ENCODE peak calls at places on chromosomes 12 and 14, in six cellular contexts. B, F, A, M, P and L are unnamed samples. For H3K27me3 and H3K4me1, the result is how much of the 10 kb centered on the place peaks cover.

GRCh38 chr12:108616941-108617858 is 16.5 kb downstream of the SELPLG start:
- DNase-seq in B (no peak), F (no peak), A (no peak), M (peak), P (peak), L (no peak)

GRCh38 chr12:5335059-5335458 is 96.8 kb upstream of the NTF3 start:
- DNase-seq in B (no peak), F (no peak), A (no peak), M (no peak), P (no peak), L (no peak)

GRCh38 chr14:34211732-34212131 is 250.3 kb downstream of the SPTSSA start:
- DNase-seq in B (no peak), F (no peak), A (no peak), M (no peak), P (no peak), L (peak)

GRCh38 chr14:55212611-55213010 is 21.2 kb upstream of the DLGAP5 start:
- DNase-seq in B (no peak), F (no peak), A (no peak), M (no peak), P (no peak), L (peak)

GRCh38 chr12:122244565-122245371 is 18.9 kb upstream of the DIABLO start:
- DNase-seq in B (no peak), F (no peak), A (no peak), M (peak), P (peak), L (no peak)

GRCh38 chr12:98332626-98333025 is 182.8 kb upstream of the TMPO start:
- DNase-seq in B (no peak), F (no peak), A (no peak), M (no peak), P (no peak), L (no peak)

GRCh38 chr12:78181544-78182162 is 351.0 kb downstream of the NAV3 start:
- DNase-seq in B (no peak), F (no peak), A (peak), M (no peak), P (no peak), L (no peak)

GRCh38 chr14:34250959-34251358 is 211.1 kb downstream of the SPTSSA start:
- DNase-seq in B (no peak), F (no peak), A (no peak), M (no peak), P (no peak), L (no peak)

GRCh38 chr14:100434911-100435455 is 111.8 kb downstream of the SLC25A47 start:
- DNase-seq in B (no peak), F (peak), A (peak), M (no peak), P (no peak), L (no peak)

GRCh38 chr12:113479578-113480335 is 8.1 kb upstream of the LHX5 start:
- DNase-seq in B (no peak), F (no peak), A (peak), M (peak), P (no peak), L (peak)

GRCh38 chr12:113479193-113479577 is 7.5 kb upstream of the LHX5 start:
- DNase-seq in B (no peak), F (no peak), A (peak), M (no peak), P (no peak), L (no peak)

GRCh38 chr12:113480336-113480688 is 8.6 kb upstream of the LHX5 start:
- DNase-seq in B (no peak), F (no peak), A (no peak), M (no peak), P (no peak), L (no peak)

GRCh38 chr12:113485330-113485729 is 13.7 kb upstream of the LHX5 start:
- DNase-seq in B (no peak), F (no peak), A (peak), M (no peak), P (no peak), L (no peak)

GRCh38 chr12:113482334-113482733 is 10.7 kb upstream of the LHX5 start:
- DNase-seq in B (no peak), F (no peak), A (peak), M (no peak), P (no peak), L (no peak)
- H3K27me3 ChIP-seq in B (under half), F (half or more), A (half or more), M (under half), P (under half), L (half or more)

DNA sequence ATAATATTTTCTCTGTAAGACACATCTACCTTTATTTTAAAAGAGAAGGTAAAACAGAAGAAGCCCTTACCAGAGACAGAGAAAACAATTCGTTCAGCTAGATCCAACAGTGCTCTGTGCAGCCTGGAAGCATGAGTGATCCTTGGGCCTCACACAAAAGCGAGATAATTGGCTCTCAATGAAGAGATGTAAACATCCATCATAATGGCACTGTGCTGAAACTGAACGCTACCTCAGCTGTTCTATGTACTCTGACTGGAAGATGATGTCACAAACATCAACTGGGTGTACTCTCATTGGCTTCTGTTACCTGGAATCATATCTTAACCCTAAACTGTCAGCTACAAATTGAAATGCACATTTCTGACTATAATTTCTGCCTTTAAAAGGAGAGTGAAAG is at the start of gene MGAT4C:
- DNase-seq in B (no peak), F (no peak), A (no peak), M (no peak), P (no peak), L (no peak)
- H3K27ac ChIP-seq in B (no peak), F (no peak), A (no peak), M (no peak), P (no peak), L (no peak)

DNA sequence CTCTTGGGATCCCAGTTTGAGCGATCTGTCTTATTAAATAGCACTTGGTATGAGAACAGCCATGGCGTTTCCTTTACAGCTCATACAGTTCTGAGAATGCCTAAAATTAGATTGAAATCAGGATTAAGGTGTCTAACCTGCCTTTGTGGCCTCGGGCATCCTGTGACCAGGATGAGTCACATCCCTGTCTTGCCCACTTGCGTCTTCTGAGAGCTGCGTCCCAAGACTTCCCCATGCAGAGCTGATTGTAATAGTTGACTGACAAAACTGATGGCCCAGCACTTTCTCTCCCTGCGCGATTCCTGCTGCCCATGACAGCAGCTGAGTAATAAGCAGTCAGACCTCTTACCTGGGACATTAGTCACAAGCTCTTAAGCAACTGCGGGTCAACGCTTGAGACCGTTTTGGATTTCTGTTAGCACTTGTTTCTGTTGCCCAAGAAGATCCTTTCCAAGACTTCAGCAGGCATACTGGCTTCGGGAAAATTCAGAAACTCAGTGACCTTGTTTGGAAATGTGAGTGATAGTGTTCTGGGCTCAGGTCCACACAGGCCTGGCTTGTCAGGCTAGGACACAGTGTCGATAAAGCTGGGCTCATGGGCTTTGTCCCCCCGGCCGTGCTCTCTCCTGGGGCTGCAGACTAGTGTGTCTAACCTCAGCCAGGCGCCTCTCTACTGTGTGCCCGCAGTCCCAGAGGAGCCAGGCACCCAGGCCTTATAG is 169.9 kb upstream of the HIF1A start:
- DNase-seq in B (peak), F (peak), A (peak), M (peak), P (no peak), L (peak)
- H3K4me1 ChIP-seq in B (under half), F (under half), A (under half), M (half or more), P (half or more), L (under half)

GRCh38 chr12:54014315-54015209 is 5.8 kb downstream of the HOXC8 start:
- DNase-seq in B (no peak), F (no peak), A (peak), M (no peak), P (no peak), L (no peak)
- H3K27me3 ChIP-seq in B (under half), F (half or more), A (half or more), M (half or more), P (half or more), L (under half)

DNA sequence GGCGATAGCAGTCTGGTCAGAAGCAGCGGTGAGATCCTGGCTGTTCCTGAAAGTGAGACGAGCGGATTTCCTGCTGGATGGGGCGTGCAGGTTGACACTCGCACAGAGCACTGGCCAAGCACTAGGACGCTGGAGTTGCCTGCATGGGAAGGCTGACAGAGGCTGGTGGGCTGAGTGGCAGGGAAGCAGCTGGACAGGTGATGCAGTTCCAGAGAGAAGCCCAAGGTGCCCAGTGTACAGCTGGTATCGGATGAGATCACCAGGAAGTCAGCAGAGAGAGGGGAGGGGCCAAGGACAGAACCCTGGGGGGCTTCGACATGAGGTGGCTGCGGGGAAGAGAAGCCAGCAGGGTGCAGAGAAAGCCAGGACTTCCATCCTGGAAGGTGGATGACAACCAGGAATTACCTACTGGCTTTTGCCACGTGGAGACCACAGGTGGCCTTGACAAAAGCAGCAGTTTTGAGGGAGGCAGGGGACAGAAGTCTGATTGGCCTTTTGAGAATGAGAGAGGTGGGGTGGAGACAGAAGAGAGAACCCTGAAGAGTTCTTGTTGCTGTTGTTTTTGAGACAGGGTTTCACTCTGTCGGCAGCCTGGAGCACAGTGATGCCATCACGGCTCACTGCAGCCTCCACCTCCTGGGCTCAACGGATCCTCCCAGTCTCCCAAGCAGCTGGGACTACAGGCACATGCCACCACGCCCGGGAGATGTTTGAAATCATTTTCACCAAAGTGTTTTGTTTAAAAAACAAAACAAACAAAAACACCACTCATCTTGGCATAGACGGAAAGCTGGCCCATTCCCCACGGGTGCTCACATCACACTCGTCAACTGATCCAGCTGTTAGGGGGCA is 35.3 kb downstream of the CDC42BPB start:
- DNase-seq in B (no peak), F (no peak), A (no peak), M (no peak), P (no peak), L (peak)
- H3K27ac ChIP-seq in B (peak), F (peak), A (peak), M (no peak), P (no peak), L (no peak)

GRCh38 chr12:71999795-72000194 is 61.1 kb downstream of the TPH2 start:
- DNase-seq in B (no peak), F (no peak), A (no peak), M (no peak), P (no peak), L (peak)

DNA sequence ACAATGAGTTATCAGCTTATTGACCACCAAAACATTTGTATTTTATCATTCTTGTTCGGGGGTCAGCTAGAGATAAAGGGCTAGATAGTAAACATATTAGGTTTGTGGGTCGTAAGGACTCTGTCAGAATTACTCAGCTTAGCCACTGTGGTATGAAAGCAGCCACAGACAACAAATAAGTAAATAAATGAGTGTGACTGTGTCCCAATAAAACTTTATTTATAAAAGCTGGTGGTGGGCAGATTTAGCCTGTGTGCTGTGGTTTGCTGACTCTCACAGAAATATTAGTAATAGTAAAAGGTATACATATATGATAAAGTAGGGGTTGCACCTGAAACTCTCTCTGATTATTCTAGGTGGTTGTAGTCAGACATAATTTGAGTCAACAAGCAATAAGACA is 56.1 kb downstream of the TPH2 start:
- DNase-seq in B (no peak), F (no peak), A (no peak), M (no peak), P (no peak), L (no peak)
- H3K4me1 ChIP-seq in B (under half), F (under half), A (under half), M (under half), P (under half), L (under half)

DNA sequence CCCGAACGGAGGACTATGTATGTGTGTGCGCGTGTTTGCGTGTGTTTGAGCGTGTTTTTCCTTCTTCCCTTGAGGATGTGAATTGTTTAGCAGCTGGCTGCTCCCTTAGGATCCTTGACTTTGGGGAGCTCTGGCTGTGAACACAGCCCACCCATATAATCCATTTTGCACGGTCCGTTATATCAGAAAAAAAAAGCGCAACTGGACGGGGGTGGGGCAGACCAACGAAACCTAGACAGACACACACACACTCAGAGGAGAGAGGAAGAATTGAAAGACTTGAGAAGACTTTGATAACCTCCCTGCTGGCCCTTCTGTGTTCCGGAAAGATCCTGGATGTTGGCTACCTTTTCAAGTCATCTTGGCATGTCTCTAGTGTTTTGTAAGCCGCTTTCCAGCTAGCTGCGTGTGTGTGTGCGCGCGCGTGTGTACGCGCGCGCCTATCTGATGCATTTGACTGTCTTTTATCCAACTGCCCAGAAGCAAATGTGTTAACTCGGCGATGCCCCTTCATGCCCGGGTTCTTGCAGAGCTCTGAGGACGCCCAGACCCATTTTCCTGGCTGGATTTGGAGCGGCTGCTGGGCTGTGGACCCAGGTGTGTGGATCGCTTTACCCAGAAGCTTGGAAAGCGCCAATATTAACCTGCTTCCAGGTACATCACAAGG is 576 bp downstream of the LRFN5 start:
- DNase-seq in B (no peak), F (no peak), A (peak), M (no peak), P (no peak), L (no peak)
- H3K27me3 ChIP-seq in B (under half), F (half or more), A (half or more), M (under half), P (under half), L (half or more)

GRCh38 chr12:92915365-92915764 is 13.7 kb downstream of the EEA1 start:
- DNase-seq in B (no peak), F (no peak), A (no peak), M (no peak), P (no peak), L (no peak)
- H3K27ac ChIP-seq in B (peak), F (no peak), A (no peak), M (no peak), P (no peak), L (no peak)

GRCh38 chr12:105047303-105047702 is 37.0 kb downstream of the ALDH1L2 start:
- DNase-seq in B (no peak), F (no peak), A (no peak), M (no peak), P (no peak), L (no peak)

GRCh38 chr12:105048315-105048714 is 35.9 kb downstream of the ALDH1L2 start:
- DNase-seq in B (no peak), F (no peak), A (no peak), M (no peak), P (no peak), L (no peak)

GRCh38 chr12:105057174-105057573 is 27.1 kb downstream of the ALDH1L2 start:
- DNase-seq in B (no peak), F (no peak), A (no peak), M (no peak), P (no peak), L (no peak)

GRCh38 chr12:105051981-105052380 is 32.3 kb downstream of the ALDH1L2 start:
- DNase-seq in B (no peak), F (no peak), A (no peak), M (no peak), P (no peak), L (no peak)

DNA sequence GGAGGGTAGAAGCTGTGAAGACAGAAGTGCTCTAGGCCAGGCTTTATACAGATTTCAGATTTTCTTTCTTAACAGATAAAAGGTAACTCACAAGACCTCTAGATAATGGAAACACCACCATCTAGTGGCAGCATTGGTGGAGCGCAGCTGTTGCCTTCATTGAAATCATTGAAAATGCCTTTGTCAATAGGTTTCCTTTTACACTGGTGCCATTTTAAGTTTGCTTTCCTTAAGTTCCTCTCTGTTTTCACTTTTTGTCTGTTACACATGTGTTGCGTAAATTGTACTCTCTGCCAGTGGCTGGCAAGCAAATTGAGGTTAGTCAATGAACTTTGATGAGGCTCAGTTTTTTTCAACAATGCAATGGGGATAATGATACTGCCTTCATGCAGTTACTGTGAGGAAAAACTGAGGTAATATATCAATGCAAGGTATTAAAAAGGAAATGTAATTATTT is 31.1 kb downstream of the ALDH1L2 start:
- DNase-seq in B (peak), F (peak), A (peak), M (peak), P (peak), L (peak)
- H3K4me1 ChIP-seq in B (under half), F (under half), A (under half), M (under half), P (under half), L (under half)